ENCODE peak calls at places on chromosomes 2 and 18, in six cellular contexts. J is IMR-90, S is H1, B is H9, I is mesendoderm, R is neuronal stem cell. M is an unnamed sample.

GRCh38 chr18:49812321-49813070 is 837 bp downstream of the ACAA2 start:
- DNase-seq in J (peak; percentile 15), B (no peak), S (no peak), R (no peak), I (no peak), M (peak; percentile 57)

GRCh38 chr2:137179542-137179941 is 414.2 kb downstream of the THSD7B start:
- DNase-seq in S (no peak), R (no peak), I (no peak), B (no peak), J (no peak), M (no peak)

GRCh38 chr2:29723255-29724001 is 198.0 kb downstream of the ALK start:
- DNase-seq in S (no peak), B (no peak), I (no peak), R (no peak), J (no peak), M (no peak)

GRCh38 chr2:232415736-232416520 is 9.3 kb downstream of the ALPG start:
- DNase-seq in J (no peak), R (no peak), S (no peak), I (no peak), B (no peak), M (no peak)

GRCh38 chr18:8982416-8983183 is 119.9 kb upstream of the NDUFV2 start:
- DNase-seq in B (no peak), S (no peak), R (peak; percentile 21), I (peak; percentile 78), J (peak; percentile 74), M (peak; percentile 70)

GRCh38 chr2:85666937-85667336 is 1.1 kb downstream of the SFTPB start:
- DNase-seq in S (no peak), R (no peak), B (no peak), I (no peak), J (no peak), M (no peak)

GRCh38 chr2:56008661-56009411 is 85.3 kb upstream of the EFEMP1 start:
- DNase-seq in B (peak; percentile 81), I (peak; percentile 88), S (peak; percentile 62), R (peak; percentile 86), J (peak; percentile 89), M (peak; percentile 82)

GRCh38 chr2:30615926-30616325 is 168.9 kb downstream of the LCLAT1 start:
- DNase-seq in R (no peak), J (no peak), S (no peak), B (no peak), I (no peak), M (no peak)

GRCh38 chr2:204491528-204491927 is 53.7 kb upstream of the PARD3B start:
- DNase-seq in J (no peak), I (no peak), R (no peak), B (no peak), S (no peak), M (no peak)

GRCh38 chr18:45245036-45245638 is 370.1 kb upstream of the SLC14A2 start:
- DNase-seq in J (no peak), S (no peak), R (no peak), I (no peak), B (no peak), M (no peak)

GRCh38 chr2:101277111-101277510 is 24.4 kb downstream of the CNOT11 start:
- DNase-seq in I (peak; percentile 38), J (peak; percentile 49), R (no peak), B (no peak), S (no peak), M (no peak)

GRCh38 chr2:239166201-239166834 is 234.5 kb downstream of the HDAC4 start:
- DNase-seq in R (no peak), B (no peak), S (no peak), I (no peak), J (peak; percentile 1), M (peak; percentile 10)

GRCh38 chr2:239165206-239165831 is 235.5 kb downstream of the HDAC4 start:
- DNase-seq in I (no peak), R (no peak), S (no peak), B (no peak), J (no peak), M (no peak)

GRCh38 chr2:239162141-239162821 is 238.5 kb downstream of the HDAC4 start:
- DNase-seq in S (no peak), R (no peak), B (peak; percentile 17), I (no peak), J (no peak), M (no peak)

GRCh38 chr2:239163306-239164070 is 237.3 kb downstream of the HDAC4 start:
- DNase-seq in I (no peak), R (no peak), S (no peak), B (no peak), J (no peak), M (no peak)

DNA sequence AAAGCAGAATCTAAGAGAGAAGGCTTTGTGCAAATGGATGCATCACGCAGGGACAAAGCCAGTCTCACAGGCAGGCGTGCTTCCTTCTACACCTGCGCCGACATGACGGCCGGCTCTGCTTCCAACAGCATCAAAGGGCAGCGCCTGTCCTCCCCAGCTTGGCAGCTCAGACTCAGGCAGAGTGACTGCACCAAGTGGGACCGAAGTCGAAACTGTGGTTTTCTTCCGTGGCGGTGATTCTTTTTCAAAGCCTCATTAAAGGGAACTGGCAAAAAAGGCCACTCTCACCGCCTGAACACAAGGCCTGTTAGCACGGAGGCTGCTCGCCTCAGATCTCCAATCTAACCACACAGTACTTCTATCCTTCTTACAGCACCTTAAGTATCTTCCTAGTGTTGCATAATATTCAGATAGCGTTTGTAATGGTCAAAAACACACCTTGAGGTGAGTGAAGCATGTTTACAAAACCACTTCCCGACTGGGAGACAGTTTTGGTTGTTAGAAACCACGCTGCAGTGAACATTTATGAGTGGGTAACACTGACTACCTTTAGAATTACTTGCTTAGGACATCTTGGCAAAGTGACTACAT is 236.4 kb downstream of the HDAC4 start:
- DNase-seq in J (no peak), R (no peak), S (no peak), I (no peak), B (no peak), M (no peak)
- H2BK15ac ChIP-seq in J (no peak overlapping the region), R (no peak overlapping the region), S (no peak overlapping the region), I (no peak overlapping the region), B (no peak overlapping the region), M (no peak overlapping the region)

DNA sequence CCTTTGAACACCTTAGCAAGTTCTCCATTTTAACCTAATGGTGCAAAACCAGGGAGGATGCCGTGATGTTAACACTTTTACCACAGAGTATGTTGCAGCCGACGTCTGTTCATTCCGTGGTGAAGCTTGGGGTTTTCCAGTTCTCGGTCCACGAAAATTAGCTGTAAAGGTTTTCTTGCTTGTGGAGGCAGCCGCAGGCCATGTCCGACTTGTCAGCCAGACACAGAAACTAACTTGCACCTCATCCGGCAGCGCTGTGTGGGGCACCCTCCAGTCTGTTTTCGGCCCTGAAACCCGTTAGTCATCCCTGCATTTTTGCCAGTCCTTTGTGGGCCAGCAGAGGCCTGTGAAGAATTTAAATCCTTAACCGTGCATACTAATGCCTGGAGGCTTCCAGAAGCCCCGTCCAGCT is 70.7 kb downstream of the SH3YL1 start:
- DNase-seq in R (no peak), I (no peak), J (peak; percentile 2), S (no peak), B (no peak), M (peak; percentile 4)
- H3K9ac ChIP-seq in R (no peak overlapping the region), I (no peak overlapping the region), J (no peak overlapping the region), S (no peak overlapping the region), B (no peak overlapping the region), M (no peak overlapping the region)

DNA sequence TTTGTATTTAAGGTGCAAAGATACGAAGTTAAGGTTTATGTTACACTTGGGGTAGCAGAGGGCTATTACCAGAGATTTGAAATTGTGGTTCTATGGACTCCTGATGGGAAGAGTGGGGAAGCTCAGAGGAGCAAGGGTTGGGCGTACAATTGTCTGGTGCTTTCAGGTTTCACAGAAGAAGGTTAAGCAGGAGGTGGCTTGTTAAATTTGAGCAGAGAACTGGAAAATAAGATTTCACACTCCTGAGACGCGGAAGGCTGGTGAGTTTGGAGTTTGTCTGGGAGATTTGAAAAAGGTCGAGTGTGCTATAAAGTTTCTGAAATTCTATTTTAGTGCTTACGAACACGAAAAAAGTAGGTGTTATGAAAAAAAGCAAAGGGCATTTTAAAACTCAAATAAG is 170.0 kb downstream of the MEIS1 start:
- DNase-seq in J (no peak), I (no peak), S (no peak), R (no peak), B (no peak), M (no peak)
- H2BK15ac ChIP-seq in J (no peak overlapping the region), I (no peak overlapping the region), S (no peak overlapping the region), R (no peak overlapping the region), B (no peak overlapping the region), M (no peak overlapping the region)

GRCh38 chr2:170330881-170331280 is 152.9 kb downstream of the MYO3B start:
- DNase-seq in B (no peak), I (no peak), S (no peak), J (no peak), R (no peak), M (no peak)
- H3K9ac ChIP-seq in B (no peak overlapping the region), I (no peak overlapping the region), S (no peak overlapping the region), J (no peak overlapping the region), R (no peak overlapping the region), M (no peak overlapping the region)

DNA sequence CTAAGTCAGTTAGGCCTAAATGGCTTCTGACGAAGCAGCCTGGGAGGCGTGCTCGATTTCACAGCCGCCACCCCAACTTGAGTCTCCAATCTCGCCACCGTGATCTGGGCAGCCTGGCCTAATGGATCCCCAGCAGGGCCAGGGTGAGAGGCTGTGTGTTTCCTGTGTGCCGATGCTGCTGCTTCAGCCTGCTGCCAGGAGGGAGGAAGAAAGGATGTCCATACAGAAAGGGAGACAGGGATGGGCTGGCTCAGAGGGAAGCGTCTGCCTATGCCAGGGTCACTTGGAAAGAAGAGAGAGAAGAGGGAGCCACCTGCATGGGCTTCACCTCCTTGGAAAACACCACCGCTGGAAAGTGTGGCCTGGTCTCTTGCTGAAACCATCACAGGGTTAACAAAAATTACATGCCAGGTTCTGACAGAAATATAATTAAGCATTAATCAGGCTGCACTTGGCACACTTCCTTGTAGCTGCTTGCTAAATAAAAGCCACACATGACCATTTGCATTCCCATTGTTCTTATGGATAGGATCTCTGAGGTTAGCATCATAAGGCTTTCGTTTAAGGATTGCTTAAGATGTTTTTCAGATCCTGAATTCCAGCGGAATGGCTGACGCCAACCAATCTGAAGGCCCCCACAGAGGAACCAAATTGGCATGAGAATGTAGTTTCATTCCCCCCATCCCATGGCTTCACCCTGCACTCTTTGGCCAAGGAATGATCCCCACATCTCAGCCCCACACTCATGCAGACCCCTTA is 108.8 kb upstream of the SLC1A4 start:
- DNase-seq in J (no peak), B (peak; percentile 51), R (no peak), S (peak; percentile 54), I (peak; percentile 21), M (no peak)
- H2BK15ac ChIP-seq in J (no peak overlapping the region), B (no peak overlapping the region), R (no peak overlapping the region), S (no peak overlapping the region), I (no peak overlapping the region), M (no peak overlapping the region)

GRCh38 chr2:112491946-112492345 is 10.0 kb downstream of the TTL start:
- DNase-seq in R (no peak), I (no peak), B (no peak), J (no peak), S (no peak), M (no peak)

GRCh38 chr2:112493048-112493447 is 11.1 kb downstream of the TTL start:
- DNase-seq in J (peak; percentile 9), R (no peak), B (no peak), S (no peak), I (peak; percentile 40), M (peak; percentile 29)

GRCh38 chr2:112488201-112488600 is 6.2 kb downstream of the TTL start:
- DNase-seq in R (no peak), I (no peak), B (no peak), J (no peak), S (no peak), M (no peak)

GRCh38 chr2:112494839-112495238 is 12.9 kb downstream of the TTL start:
- DNase-seq in B (no peak), R (no peak), I (no peak), S (no peak), J (no peak), M (no peak)

GRCh38 chr2:112493858-112494648 is 12.1 kb downstream of the TTL start:
- DNase-seq in I (peak; percentile 18), R (no peak), B (no peak), J (peak; percentile 71), S (no peak), M (peak; percentile 76)
- H3K9ac ChIP-seq in I (no peak overlapping the region), R (no peak overlapping the region), B (no peak overlapping the region), J (no peak overlapping the region), S (no peak overlapping the region), M (no peak overlapping the region)

M was measured in mesenchymal stem cell.